ENCODE peak calls at places on chromosomes 13 and 19, in five cellular contexts. U is HepG2, Y is A549, X is K562, N is H1. Z is an unnamed sample.

GRCh38 chr13:40777166-40777956 is 6.4 kb upstream of the MRPS31 start:
- DNase-seq in U (peak), Y (peak), X (peak), N (no peak), Z (peak)

GRCh38 chr13:42594577-42595571 is 20.9 kb downstream of the TNFSF11 start:
- DNase-seq in U (peak), Y (peak), X (peak), N (no peak), Z (peak)

GRCh38 chr13:111901301-111901905 is 165.5 kb upstream of the SOX1 start:
- DNase-seq in U (no peak), Y (no peak), X (no peak), N (peak), Z (no peak)

GRCh38 chr19:17086129-17086528 is 10.6 kb downstream of the MYO9B start:
- DNase-seq in U (no peak), Y (no peak), X (no peak), N (no peak), Z (no peak)

GRCh38 chr13:36850790-36851438 is 31.9 kb downstream of the RFXAP start:
- DNase-seq in U (peak), Y (no peak), X (no peak), N (peak), Z (peak)

GRCh38 chr13:114082849-114083645 is 49.4 kb downstream of the RASA3 start:
- DNase-seq in U (no peak), Y (no peak), X (no peak), N (no peak), Z (no peak)

GRCh38 chr13:29849071-29849541 is 1.3 kb downstream of the UBL3 start:
- DNase-seq in U (peak), Y (peak), X (no peak), N (no peak), Z (peak)

GRCh38 chr13:77213644-77214043 is 113.2 kb downstream of the MYCBP2 start:
- DNase-seq in U (no peak), Y (peak), X (no peak), N (no peak), Z (peak)

GRCh38 chr19:28332351-28332750 is 880.6 kb downstream of the UQCRFS1 start:
- DNase-seq in U (no peak), Y (no peak), X (no peak), N (no peak), Z (no peak)

GRCh38 chr13:59879281-59879680 is 284.4 kb downstream of the DIAPH3 start:
- DNase-seq in U (no peak), Y (no peak), X (no peak), N (no peak), Z (no peak)

GRCh38 chr19:19132912-19133311 is 5.4 kb downstream of the TMEM161A start:
- DNase-seq in U (no peak), Y (no peak), X (no peak), N (no peak), Z (no peak)

GRCh38 chr13:101708115-101708514 is 255.6 kb downstream of the ITGBL1 start:
- DNase-seq in U (no peak), Y (no peak), X (no peak), N (no peak), Z (no peak)

GRCh38 chr13:101703838-101704237 is 251.4 kb downstream of the ITGBL1 start:
- DNase-seq in U (no peak), Y (no peak), X (no peak), N (no peak), Z (no peak)

GRCh38 chr13:101707659-101708058 is 255.2 kb downstream of the ITGBL1 start:
- DNase-seq in U (no peak), Y (no peak), X (no peak), N (no peak), Z (no peak)

GRCh38 chr13:101709952-101710351 is 257.5 kb downstream of the ITGBL1 start:
- DNase-seq in U (peak), Y (peak), X (no peak), N (no peak), Z (no peak)

DNA sequence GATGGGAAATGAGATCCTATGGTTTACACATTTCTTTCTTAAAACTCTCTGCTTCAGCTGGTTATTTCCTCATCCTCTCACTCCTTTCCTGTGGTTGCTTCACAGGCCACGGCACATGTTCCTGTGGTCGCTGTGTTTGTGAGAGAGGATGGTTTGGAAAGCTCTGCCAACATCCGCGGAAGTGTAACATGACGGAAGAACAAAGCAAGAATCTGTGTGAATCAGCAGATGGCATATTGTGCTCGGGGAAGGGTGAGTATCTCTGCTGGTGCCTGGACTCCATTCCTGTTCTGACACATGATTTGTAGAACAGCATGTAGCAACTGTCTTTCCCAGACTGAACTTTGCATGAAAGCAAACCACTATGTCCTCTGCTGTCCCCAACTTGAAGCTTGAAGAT is 254.2 kb downstream of the ITGBL1 start:
- DNase-seq in U (peak), Y (peak), X (no peak), N (no peak), Z (peak)
- TF ChIP-seq JUN in U (no peak), Y (no peak), X (no peak), N (no peak), Z (no peak)

DNA sequence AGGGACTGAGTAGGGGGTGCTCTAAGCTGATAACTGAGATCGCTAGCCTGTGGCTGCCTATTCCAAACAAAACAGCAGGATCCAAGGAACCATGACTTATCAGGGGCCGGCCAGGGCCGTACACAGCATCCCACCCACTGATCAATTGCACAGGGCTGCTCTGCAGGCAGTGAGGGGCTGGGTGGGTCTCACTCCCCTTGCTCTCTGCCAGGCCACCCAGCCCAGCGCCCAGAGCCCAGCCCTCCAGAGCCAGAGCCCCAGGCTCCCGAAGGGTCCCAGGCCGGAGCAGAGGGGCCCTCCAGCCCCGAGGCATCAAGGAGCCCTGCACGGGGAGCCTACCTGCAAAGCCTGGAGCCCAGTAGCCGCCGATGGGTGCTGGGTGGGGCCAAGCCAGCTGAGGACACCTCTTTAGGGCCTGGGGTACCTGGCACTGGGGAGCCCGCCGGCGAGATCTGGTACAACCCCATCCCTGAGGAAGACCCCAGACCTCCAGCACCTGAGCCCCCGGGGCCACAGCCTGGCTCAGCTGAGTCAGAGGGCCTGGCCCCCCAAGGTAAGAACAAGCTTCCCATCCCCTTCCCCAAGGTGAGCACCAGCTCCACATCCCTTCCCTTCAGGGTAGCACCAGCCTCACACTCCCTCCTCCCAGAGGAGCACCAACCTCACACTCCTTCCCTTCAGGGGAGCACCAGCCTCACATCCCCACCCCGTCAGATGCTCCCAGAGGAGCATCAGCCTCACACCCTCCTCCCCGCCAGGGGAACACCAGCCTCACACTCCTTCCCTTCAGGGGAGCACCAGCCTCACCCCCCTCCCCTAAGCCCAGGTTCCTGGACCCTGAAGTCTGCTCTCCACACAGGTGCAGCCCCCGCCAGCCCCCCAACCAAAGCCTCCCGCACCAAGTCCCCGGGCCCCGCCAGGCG is 1.9 kb downstream of the SYDE1 start:
- DNase-seq in U (no peak), Y (no peak), X (no peak), N (no peak), Z (no peak)
- H3K4me2 ChIP-seq in U (peak), Y (no peak), X (no peak), N (peak), Z (no peak)

GRCh38 chr19:33499671-33500506 is 21.7 kb downstream of the PEPD start:
- DNase-seq in U (no peak), Y (no peak), X (no peak), N (no peak), Z (no peak)
- TF ChIP-seq JUN in U (no peak), Y (no peak), X (no peak), N (no peak), Z (no peak)

DNA sequence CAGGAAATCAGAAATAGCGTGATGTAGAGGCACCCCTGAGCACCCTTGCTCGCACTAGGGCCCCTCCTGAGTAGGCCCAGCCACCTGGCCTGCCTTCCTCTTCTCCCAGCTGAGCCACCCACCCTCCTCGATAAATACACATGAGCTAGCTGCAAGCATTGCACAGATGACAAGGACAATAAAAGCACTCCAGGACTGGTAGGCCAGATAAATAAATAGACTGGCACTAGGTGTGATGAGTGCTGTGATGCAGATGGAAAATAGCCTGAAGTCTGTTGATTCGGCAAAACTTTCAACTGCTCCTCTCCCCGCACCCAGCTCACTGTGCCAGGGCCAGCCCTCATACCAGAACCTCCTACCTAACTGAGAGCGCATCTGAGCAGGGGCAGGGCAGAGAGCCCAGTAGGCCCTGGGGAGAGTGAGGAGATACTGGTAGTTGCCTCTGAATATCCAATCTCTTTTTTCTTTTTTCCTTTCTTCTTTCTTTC is 54.5 kb upstream of the GPI start:
- DNase-seq in U (no peak), Y (no peak), X (no peak), N (no peak), Z (no peak)
- H3K4me2 ChIP-seq in U (no peak), Y (no peak), X (no peak), N (no peak), Z (no peak)

DNA sequence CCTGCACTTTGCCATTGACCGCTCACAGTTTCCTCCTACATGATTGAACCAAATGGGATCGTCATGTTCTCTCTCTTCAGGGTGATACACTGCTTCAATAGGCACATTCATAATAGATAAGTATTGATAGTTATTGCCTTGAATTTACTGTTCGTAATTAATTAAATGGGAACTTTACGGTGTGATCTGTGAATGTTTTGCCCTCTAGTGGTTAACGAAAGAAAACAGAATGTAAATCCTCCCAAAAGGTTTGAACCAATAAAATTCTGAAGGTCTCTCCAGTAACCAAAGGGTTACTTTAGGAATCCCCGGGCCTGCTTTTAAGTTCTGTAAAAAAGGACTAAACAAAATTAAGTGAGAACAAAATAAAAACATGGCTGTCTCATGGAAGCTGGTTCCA is 389.3 kb downstream of the DACH1 start:
- DNase-seq in U (no peak), Y (no peak), X (no peak), N (no peak), Z (no peak)
- TF ChIP-seq JUN in U (no peak), Y (no peak), X (no peak), N (no peak), Z (no peak)

GRCh38 chr13:98370261-98370660 is 193.2 kb upstream of the RNF113B start:
- DNase-seq in U (no peak), Y (no peak), X (no peak), N (peak), Z (no peak)
- H3K4me2 ChIP-seq in U (no peak), Y (no peak), X (no peak), N (no peak), Z (no peak)

DNA sequence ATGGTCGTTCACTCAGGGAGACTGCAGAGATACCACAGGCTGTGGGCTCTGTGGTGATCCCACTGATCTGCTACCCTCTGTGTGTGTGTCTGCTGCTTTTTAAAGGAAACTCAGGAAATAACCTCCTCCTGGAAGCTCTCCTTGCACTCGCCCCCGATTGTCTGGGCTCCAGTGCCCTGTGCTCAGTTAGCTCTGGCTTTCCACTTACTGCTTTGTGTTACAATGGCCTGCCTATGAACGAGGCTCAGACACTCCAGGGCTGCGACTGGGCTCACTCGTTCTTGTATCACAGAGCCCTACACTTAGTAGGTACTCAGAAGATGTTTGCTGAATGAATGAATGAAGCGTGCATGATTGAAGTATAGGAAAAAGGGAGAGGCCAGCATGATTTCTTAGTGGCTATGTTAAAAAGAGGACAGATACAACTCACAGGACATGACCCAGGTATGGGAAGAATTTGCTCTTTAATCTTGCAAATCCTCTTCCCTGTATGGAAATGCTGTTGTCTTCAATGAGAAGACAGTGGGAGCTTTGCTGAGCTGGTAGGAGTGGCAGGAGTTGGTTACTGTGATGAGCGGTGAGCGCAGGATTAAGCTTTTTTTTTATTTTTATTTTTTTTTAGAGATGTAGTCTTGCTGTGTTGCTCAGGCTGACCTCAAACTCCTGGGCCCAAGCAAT is 26.4 kb downstream of the B3GLCT start:
- DNase-seq in U (no peak), Y (no peak), X (no peak), N (no peak), Z (no peak)
- TF ChIP-seq JUN in U (no peak), Y (no peak), X (no peak), N (no peak), Z (no peak)